ENCODE peak calls at places on chromosomes 13 and 19, in five cellular contexts. R is cardiac fibroblast; D is EH; V is activated T-helper 9 cell treated with anti-CD3 and anti-CD28 coated beads, Interleukin-2, amount 50 U/mL, for 16 hours; W is mucosa of descending colon. S is an unnamed sample.

GRCh38 chr19:35512831-35513230 is 618 bp downstream of the DMKN start:
- DNase-seq in R (no peak), D (no peak), V (no peak), W (no peak), S (no peak)

GRCh38 chr13:48738261-48738755 is 84.6 kb downstream of the CYSLTR2 start:
- DNase-seq in R (no peak), D (no peak), V (no peak), W (no peak), S (no peak)

GRCh38 chr19:11355160-11356073 is at the start of gene PLPPR2:
- DNase-seq in R (peak), D (peak), V (peak), W (peak), S (peak)

GRCh38 chr19:5694952-5695648 is 5.0 kb downstream of the RPL36 start:
- DNase-seq in R (no peak), D (no peak), V (no peak), W (no peak), S (no peak)

GRCh38 chr13:94607056-94607455 is 5.4 kb downstream of the GPR180 start:
- DNase-seq in R (no peak), D (no peak), V (no peak), W (no peak), S (no peak)

GRCh38 chr19:48608798-48609263 is 2.3 kb downstream of the SPACA4 start:
- DNase-seq in R (peak), D (peak), V (no peak), W (peak), S (no peak)

GRCh38 chr19:40282920-40283319 is 2.2 kb downstream of the AKT2 start:
- DNase-seq in R (no peak), D (peak), V (no peak), W (no peak), S (no peak)

GRCh38 chr19:18895038-18895827 is 725 bp downstream of the CERS1 start:
- DNase-seq in R (peak), D (peak), V (no peak), W (peak), S (no peak)

GRCh38 chr13:45040626-45041025 is 51.3 kb downstream of the GPALPP1 start:
- DNase-seq in R (peak), D (no peak), V (no peak), W (no peak), S (no peak)

GRCh38 chr19:33286899-33287298 is 15.4 kb downstream of the CEBPA start:
- DNase-seq in R (no peak), D (no peak), V (no peak), W (no peak), S (no peak)

GRCh38 chr19:33206261-33207039 is 12.3 kb downstream of the LRP3 start:
- DNase-seq in R (no peak), D (no peak), V (no peak), W (no peak), S (no peak)

GRCh38 chr13:28741080-28741479 is 22.3 kb upstream of the SLC46A3 start:
- DNase-seq in R (no peak), D (peak), V (no peak), W (no peak), S (no peak)

GRCh38 chr19:14474827-14475226 is 327 bp downstream of the PTGER1 start:
- DNase-seq in R (no peak), D (no peak), V (no peak), W (no peak), S (no peak)

GRCh38 chr19:48419158-48419920 is 25.9 kb downstream of the GRIN2D start:
- DNase-seq in R (peak), D (peak), V (peak), W (peak), S (no peak)

GRCh38 chr19:11142528-11143171 is 12.9 kb downstream of the SPC24 start:
- DNase-seq in R (peak), D (peak), V (no peak), W (peak), S (peak)

GRCh38 chr13:49840266-49840665 is 47.8 kb upstream of the KPNA3 start:
- DNase-seq in R (no peak), D (no peak), V (no peak), W (no peak), S (no peak)

GRCh38 chr19:38852231-38853044 is 2.7 kb upstream of the HNRNPL start:
- DNase-seq in R (peak), D (peak), V (peak), W (peak), S (no peak)

GRCh38 chr13:93505104-93505952 is 278.7 kb downstream of the GPC6 start:
- DNase-seq in R (peak), D (no peak), V (no peak), W (no peak), S (no peak)

GRCh38 chr19:6047741-6048231 is 62.5 kb downstream of the RFX2 start:
- DNase-seq in R (peak), D (peak), V (no peak), W (peak), S (no peak)

GRCh38 chr19:17879466-17879865 is 7.7 kb downstream of the SLC5A5 start:
- DNase-seq in R (no peak), D (no peak), V (no peak), W (no peak), S (no peak)

GRCh38 chr13:70874646-70875045 is 766.4 kb upstream of the KLHL1 start:
- DNase-seq in R (no peak), D (no peak), V (no peak), W (no peak), S (no peak)

GRCh38 chr19:1045247-1045603 is 5.3 kb downstream of the ABCA7 start:
- DNase-seq in R (no peak), D (peak), V (no peak), W (peak), S (no peak)

GRCh38 chr13:51330741-51331140 is 8.8 kb upstream of the SERPINE3 start:
- DNase-seq in R (peak), D (peak), V (no peak), W (no peak), S (peak)

GRCh38 chr19:31249217-31249616 is 100.0 kb downstream of the TSHZ3 start:
- DNase-seq in R (no peak), D (no peak), V (no peak), W (no peak), S (no peak)

GRCh38 chr19:55467236-55468053 is 2.9 kb upstream of the C19orf85 start:
- DNase-seq in R (peak), D (peak), V (peak), W (peak), S (peak)

GRCh38 chr19:2523630-2524311 is 47.8 kb downstream of the GADD45B start:
- DNase-seq in R (no peak), D (peak), V (no peak), W (no peak), S (no peak)

GRCh38 chr19:16227837-16228636 is 30.3 kb downstream of the AP1M1 start:
- DNase-seq in R (no peak), D (no peak), V (no peak), W (no peak), S (no peak)

GRCh38 chr19:5624154-5624663 is 1.3 kb downstream of the SAFB start:
- DNase-seq in R (peak), D (peak), V (peak), W (peak), S (no peak)

GRCh38 chr13:27587083-27587482 is 33.2 kb downstream of the LNX2 start:
- DNase-seq in R (peak), D (peak), V (no peak), W (no peak), S (no peak)

GRCh38 chr13:32829269-32829668 is 187.0 kb upstream of the KL start:
- DNase-seq in R (no peak), D (peak), V (no peak), W (no peak), S (no peak)